ENCODE peak calls at places on chromosome 6, in nine cellular contexts. U is amniotic stem cell; C is HEK293T; Q is NCI-H2171; R is tibial nerve; Y is HFFc6; H is stimulated activated CD4-positive, alpha-beta T cell treated with anti-CD3 and anti-CD28 coated beads, Interleukin-4, amount 100 ng/mL, for 24 hours; L is stromal cell of bone marrow; J is H54. A is an unnamed sample.

GRCh38 chr6:29011276-29011734 is 6.2 kb upstream of the ZNF311 start:
- DNase-seq in Q (no peak), C (no peak), L (peak), Y (peak), U (peak), H (peak), J (peak), R (peak), A (no peak)

GRCh38 chr6:151445482-151445881 is 6.4 kb downstream of the RMND1 start:
- DNase-seq in R (no peak), J (no peak), Q (no peak), C (no peak), L (peak), H (no peak), U (peak), Y (peak), A (no peak)

GRCh38 chr6:30749554-30750378 is 5.4 kb upstream of the IER3 start:
- DNase-seq in L (no peak), C (no peak), R (no peak), Q (no peak), Y (no peak), H (no peak), U (no peak), J (no peak), A (no peak)

GRCh38 chr6:33049323-33049722 is 24.1 kb downstream of the HLA-DPA1 start:
- DNase-seq in C (no peak), H (no peak), L (no peak), R (no peak), Y (no peak), J (no peak), Q (no peak), U (no peak), A (no peak)

GRCh38 chr6:31614674-31615578 is at the start of gene AIF1:
- DNase-seq in C (no peak), R (no peak), Y (no peak), Q (no peak), L (no peak), H (no peak), U (no peak), J (no peak), A (no peak)

GRCh38 chr6:38015341-38015740 is 195.8 kb downstream of the ZFAND3 start:
- DNase-seq in C (no peak), Y (no peak), J (no peak), H (no peak), U (no peak), L (no peak), Q (no peak), R (no peak), A (no peak)

GRCh38 chr6:69768664-69769063 is 28.1 kb downstream of the LMBRD1 start:
- DNase-seq in J (no peak), U (no peak), Q (no peak), C (no peak), R (no peak), L (peak), Y (no peak), H (no peak), A (no peak)

GRCh38 chr6:55726144-55726543 is 147.2 kb upstream of the HMGCLL1 start:
- DNase-seq in L (no peak), U (no peak), Y (no peak), C (no peak), J (no peak), R (no peak), Q (no peak), H (no peak), A (no peak)

GRCh38 chr6:155352812-155353211 is 38.5 kb upstream of the TFB1M start:
- DNase-seq in C (no peak), Y (peak), U (no peak), H (no peak), L (peak), R (no peak), J (no peak), Q (no peak), A (no peak)

GRCh38 chr6:116168148-116168547 is 42.2 kb upstream of the COL10A1 start:
- DNase-seq in J (no peak), H (no peak), R (no peak), C (no peak), U (no peak), Q (no peak), Y (no peak), L (no peak), A (no peak)

GRCh38 chr6:158085261-158086053 is 82.6 kb downstream of the SERAC1 start:
- DNase-seq in U (no peak), R (no peak), H (no peak), Y (no peak), L (no peak), C (no peak), Q (no peak), J (no peak), A (no peak)

GRCh38 chr6:160178271-160178670 is 56.7 kb downstream of the SLC22A1 start:
- DNase-seq in H (no peak), J (no peak), Q (no peak), L (no peak), R (no peak), U (no peak), C (no peak), Y (no peak), A (no peak)

GRCh38 chr6:156379946-156380707 is 397.1 kb upstream of the ARID1B start:
- DNase-seq in C (peak), U (no peak), H (no peak), J (peak), R (no peak), Q (no peak), L (peak), Y (peak), A (no peak)

GRCh38 chr6:154403803-154404202 is 47.2 kb upstream of the IPCEF1 start:
- DNase-seq in Q (no peak), Y (peak), H (no peak), J (peak), L (peak), U (peak), R (no peak), C (no peak), A (no peak)

GRCh38 chr6:22838346-22838745 is 269.0 kb downstream of the HDGFL1 start:
- DNase-seq in Q (no peak), C (no peak), H (no peak), Y (no peak), L (no peak), U (no peak), R (no peak), J (no peak), A (no peak)

GRCh38 chr6:56288347-56288746 is 41.0 kb upstream of the COL21A1 start:
- DNase-seq in Y (no peak), J (no peak), L (no peak), R (no peak), C (no peak), U (no peak), H (no peak), Q (no peak), A (no peak)

GRCh38 chr6:2197177-2197671 is 48.2 kb downstream of the GMDS start:
- DNase-seq in Q (no peak), J (peak), Y (no peak), L (peak), R (peak), C (no peak), U (no peak), H (no peak), A (no peak)

GRCh38 chr6:14274016-14274415 is 156.4 kb downstream of the CD83 start:
- DNase-seq in R (no peak), Q (no peak), Y (no peak), C (no peak), J (no peak), U (no peak), H (no peak), L (no peak), A (no peak)

GRCh38 chr6:37033255-37033654 is 27.8 kb downstream of the FGD2 start:
- DNase-seq in U (no peak), H (peak), Q (no peak), C (no peak), L (no peak), J (no peak), Y (no peak), R (no peak), A (no peak)

GRCh38 chr6:62707156-62707555 is 421.1 kb upstream of the KHDRBS2 start:
- DNase-seq in C (no peak), J (no peak), L (no peak), U (no peak), H (no peak), Y (no peak), Q (no peak), R (no peak), A (no peak)

GRCh38 chr6:38570750-38571149 is 69.0 kb downstream of the BTBD9 start:
- DNase-seq in R (no peak), H (no peak), C (no peak), L (no peak), J (no peak), U (no peak), Q (no peak), Y (peak), A (no peak)

GRCh38 chr6:168313371-168314028 is 6.1 kb downstream of the DACT2 start:
- DNase-seq in Y (no peak), R (no peak), C (no peak), L (no peak), J (no peak), Q (no peak), U (no peak), H (no peak), A (no peak)

GRCh38 chr6:39403304-39403703 is 80.8 kb upstream of the KCNK16 start:
- DNase-seq in Q (no peak), H (no peak), U (no peak), R (no peak), Y (no peak), C (no peak), L (no peak), J (no peak), A (no peak)

GRCh38 chr6:125363010-125363359 is 61.2 kb upstream of the HDDC2 start:
- DNase-seq in Y (peak), H (no peak), L (no peak), R (no peak), C (no peak), J (no peak), U (peak), Q (no peak), A (no peak)

GRCh38 chr6:72350256-72350875 is 271.5 kb upstream of the KCNQ5 start:
- DNase-seq in Y (no peak), R (no peak), U (no peak), J (no peak), L (no peak), C (no peak), H (no peak), Q (no peak), A (no peak)

GRCh38 chr6:144346719-144347446 is 61.7 kb downstream of the UTRN start:
- DNase-seq in J (peak), C (no peak), L (peak), U (peak), Q (no peak), Y (peak), H (peak), R (no peak), A (no peak)

GRCh38 chr6:44247338-44248302 is 719 bp downstream of the HSP90AB1 start:
- DNase-seq in U (no peak), H (peak), C (peak), Y (peak), J (no peak), R (peak), L (no peak), Q (no peak), A (peak)

GRCh38 chr6:155954149-155954548 is 498.5 kb upstream of the NOX3 start:
- DNase-seq in Q (no peak), R (no peak), J (no peak), U (no peak), H (no peak), C (no peak), Y (no peak), L (no peak), A (no peak)

GRCh38 chr6:153804755-153805330 is 234.2 kb upstream of the OPRM1 start:
- DNase-seq in C (no peak), Y (no peak), Q (no peak), L (no peak), H (no peak), U (no peak), J (no peak), R (no peak), A (no peak)

GRCh38 chr6:33905081-33905609 is 101.3 kb upstream of the MLN start:
- DNase-seq in C (no peak), Q (no peak), J (no peak), Y (no peak), R (no peak), L (no peak), U (no peak), H (peak), A (no peak)

GRCh38 chr6:53679446-53679933 is 13.9 kb upstream of the KLHL31 start:
- DNase-seq in J (peak), Q (no peak), R (no peak), U (peak), L (peak), Y (peak), C (peak), H (no peak), A (no peak)

GRCh38 chr6:136180729-136181128 is 69.4 kb downstream of the MTFR2 start:
- DNase-seq in C (no peak), H (no peak), R (no peak), Q (no peak), L (no peak), U (no peak), Y (no peak), J (no peak), A (no peak)

GRCh38 chr6:99002826-99003225 is 55.1 kb upstream of the FBXL4 start:
- DNase-seq in L (no peak), Y (no peak), R (no peak), C (no peak), J (no peak), U (no peak), Q (no peak), H (no peak), A (no peak)

GRCh38 chr6:127298475-127298874 is 31.8 kb downstream of the RNF146 start:
- DNase-seq in H (no peak), J (no peak), Y (no peak), U (no peak), C (no peak), L (no peak), Q (no peak), R (no peak), A (no peak)

GRCh38 chr6:5899216-5900045 is 107.3 kb downstream of the NRN1 start:
- DNase-seq in U (no peak), Q (no peak), C (no peak), H (no peak), Y (no peak), L (peak), J (no peak), R (no peak), A (no peak)

GRCh38 chr6:72620866-72621242 is 1.0 kb upstream of the KCNQ5 start:
- DNase-seq in U (no peak), Q (no peak), L (no peak), C (no peak), J (no peak), Y (no peak), R (no peak), H (no peak), A (no peak)

GRCh38 chr6:128406453-128406852 is 113.9 kb downstream of the PTPRK start:
- DNase-seq in R (no peak), Q (no peak), J (no peak), C (no peak), L (no peak), Y (no peak), H (no peak), U (no peak), A (no peak)

GRCh38 chr6:2589171-2589661 is 161.5 kb downstream of the MYLK4 start:
- DNase-seq in R (no peak), L (no peak), Y (no peak), H (no peak), C (no peak), J (no peak), U (no peak), Q (no peak), A (no peak)

GRCh38 chr6:13044390-13044789 is 283.9 kb downstream of the TBC1D7 start:
- DNase-seq in L (no peak), R (no peak), C (peak), U (no peak), H (no peak), Y (no peak), Q (no peak), J (peak), A (no peak)

A was measured in activated T-helper 9 cell treated with anti-CD3 and anti-CD28 coated beads, Interleukin-2, amount 50 U/mL, for 16 hours.